ENCODE peak calls at places on chromosomes 11 and 22, in ten cellular contexts. W is right lobe of liver; X is ELR; B is pancreas; L is CD4-positive, alpha-beta T cell; F is fibroblast of mammary gland; N is posterior cingulate gyrus; S is AG04450; P is GM04504; G is HT1080. Y is an unnamed sample.

GRCh38 chr11:120486138-120486537 is 25.4 kb upstream of the GRIK4 start:
- DNase-seq in W (no peak), X (no peak), B (no peak), L (no peak), F (no peak), N (no peak), S (no peak), P (no peak), G (no peak), Y (no peak)

GRCh38 chr22:46895753-46896152 is 133.3 kb downstream of the TBC1D22A start:
- DNase-seq in W (no peak), X (no peak), B (no peak), L (no peak), F (no peak), N (no peak), S (no peak), P (no peak), G (no peak), Y (no peak)

GRCh38 chr11:121416909-121417567 is 35.1 kb upstream of the SORL1 start:
- DNase-seq in W (peak), X (peak), B (peak), L (peak), F (peak), N (peak), S (peak), P (peak), G (peak), Y (peak)

GRCh38 chr22:48270731-48271130 is 1508.3 kb downstream of the TBC1D22A start:
- DNase-seq in W (no peak), X (no peak), B (no peak), L (no peak), F (no peak), N (peak), S (no peak), P (no peak), G (no peak), Y (peak)

GRCh38 chr22:30572840-30573593 is 1.4 kb downstream of the GAL3ST1 start:
- DNase-seq in W (no peak), X (no peak), B (peak), L (no peak), F (no peak), N (peak), S (no peak), P (no peak), G (no peak), Y (peak)

GRCh38 chr11:2320591-2321310 is 18.9 kb downstream of the TSPAN32 start:
- DNase-seq in W (no peak), X (no peak), B (no peak), L (no peak), F (no peak), N (peak), S (no peak), P (no peak), G (no peak), Y (no peak)

GRCh38 chr11:30876228-30876627 is 290.1 kb upstream of the MPPED2 start:
- DNase-seq in W (no peak), X (no peak), B (no peak), L (no peak), F (no peak), N (no peak), S (no peak), P (no peak), G (no peak), Y (no peak)

GRCh38 chr11:17014321-17014773 is at the start of gene PLEKHA7:
- DNase-seq in W (peak), X (no peak), B (no peak), L (no peak), F (no peak), N (no peak), S (no peak), P (no peak), G (no peak), Y (peak)

GRCh38 chr11:102495161-102496042 is 35.1 kb downstream of the MMP7 start:
- DNase-seq in W (peak), X (peak), B (peak), L (peak), F (peak), N (peak), S (peak), P (peak), G (peak), Y (peak)

GRCh38 chr11:69636870-69637600 is 3.9 kb upstream of the CCND1 start:
- DNase-seq in W (no peak), X (no peak), B (no peak), L (no peak), F (no peak), N (no peak), S (no peak), P (no peak), G (no peak), Y (peak)

GRCh38 chr11:61904539-61905048 is 12.8 kb downstream of the RAB3IL1 start:
- DNase-seq in W (peak), X (no peak), B (peak), L (no peak), F (no peak), N (no peak), S (no peak), P (no peak), G (no peak), Y (no peak)

GRCh38 chr11:66643745-66644437 is 5.4 kb downstream of the RBM4 start:
- DNase-seq in W (no peak), X (no peak), B (no peak), L (no peak), F (no peak), N (no peak), S (no peak), P (no peak), G (no peak), Y (no peak)

GRCh38 chr22:22704156-22704946 is 59.9 kb downstream of the GGTLC2 start:
- DNase-seq in W (peak), X (no peak), B (no peak), L (no peak), F (no peak), N (no peak), S (no peak), P (no peak), G (no peak), Y (no peak)

GRCh38 chr22:24043957-24044356 is 32.9 kb downstream of the CABIN1 start:
- DNase-seq in W (peak), X (no peak), B (no peak), L (no peak), F (no peak), N (no peak), S (no peak), P (no peak), G (no peak), Y (no peak)

GRCh38 chr11:35932641-35933571 is 11.0 kb upstream of the LDLRAD3 start:
- DNase-seq in W (no peak), X (peak), B (no peak), L (no peak), F (peak), N (no peak), S (no peak), P (no peak), G (peak), Y (no peak)

GRCh38 chr11:11520231-11521015 is 101.4 kb downstream of the GALNT18 start:
- DNase-seq in W (no peak), X (no peak), B (no peak), L (no peak), F (no peak), N (no peak), S (no peak), P (no peak), G (no peak), Y (no peak)

GRCh38 chr11:68940651-68941323 is 37.1 kb downstream of the IGHMBP2 start:
- DNase-seq in W (no peak), X (no peak), B (no peak), L (no peak), F (no peak), N (peak), S (no peak), P (no peak), G (no peak), Y (no peak)

GRCh38 chr11:64916040-64916847 is 765 bp downstream of the ATG2A start:
- DNase-seq in W (no peak), X (peak), B (no peak), L (peak), F (peak), N (no peak), S (no peak), P (no peak), G (peak), Y (peak)

GRCh38 chr11:65417702-65418430 is 4.7 kb upstream of the NEAT1 start:
- DNase-seq in W (peak), X (no peak), B (peak), L (peak), F (peak), N (peak), S (no peak), P (peak), G (no peak), Y (no peak)

GRCh38 chr11:69205929-69206612 is 50.3 kb downstream of the SMIM38 start:
- DNase-seq in W (peak), X (no peak), B (no peak), L (no peak), F (no peak), N (no peak), S (no peak), P (no peak), G (no peak), Y (no peak)

GRCh38 chr11:94657629-94658028 is 90.5 kb downstream of the PIWIL4 start:
- DNase-seq in W (no peak), X (no peak), B (no peak), L (no peak), F (no peak), N (no peak), S (no peak), P (no peak), G (no peak), Y (no peak)

GRCh38 chr22:32803020-32803758 is 1.7 kb downstream of the TIMP3 start:
- DNase-seq in W (no peak), X (peak), B (no peak), L (no peak), F (peak), N (no peak), S (no peak), P (peak), G (no peak), Y (no peak)

GRCh38 chr11:62399868-62400245 is 19.0 kb upstream of the SCGB1A1 start:
- DNase-seq in W (no peak), X (no peak), B (no peak), L (no peak), F (no peak), N (peak), S (no peak), P (no peak), G (no peak), Y (no peak)

GRCh38 chr11:83583953-83584352 is 297.8 kb upstream of the CCDC90B start:
- DNase-seq in W (no peak), X (peak), B (no peak), L (no peak), F (peak), N (no peak), S (no peak), P (no peak), G (peak), Y (no peak)

GRCh38 chr11:128324051-128324481 is 263.3 kb downstream of the ETS1 start:
- DNase-seq in W (no peak), X (no peak), B (no peak), L (no peak), F (no peak), N (no peak), S (no peak), P (no peak), G (no peak), Y (no peak)

GRCh38 chr11:44456544-44457270 is 108.8 kb upstream of the CD82 start:
- DNase-seq in W (no peak), X (no peak), B (no peak), L (no peak), F (no peak), N (no peak), S (no peak), P (no peak), G (no peak), Y (no peak)

GRCh38 chr22:33841281-33842005 is 78.8 kb downstream of the LARGE1 start:
- DNase-seq in W (no peak), X (no peak), B (no peak), L (no peak), F (no peak), N (no peak), S (no peak), P (peak), G (no peak), Y (no peak)

GRCh38 chr11:2687782-2688191 is 12.0 kb downstream of the KCNQ1OT1 start:
- DNase-seq in W (peak), X (no peak), B (no peak), L (no peak), F (no peak), N (peak), S (no peak), P (no peak), G (no peak), Y (no peak)

GRCh38 chr22:37165940-37166674 is 16.4 kb upstream of the IL2RB start:
- DNase-seq in W (no peak), X (no peak), B (no peak), L (no peak), F (no peak), N (peak), S (no peak), P (no peak), G (no peak), Y (no peak)

GRCh38 chr11:65915821-65916251 is 3.0 kb downstream of the C11orf68 start:
- DNase-seq in W (no peak), X (peak), B (no peak), L (no peak), F (peak), N (peak), S (peak), P (peak), G (peak), Y (peak)

GRCh38 chr11:8739309-8739793 is 56.8 kb downstream of the RPL27A start:
- DNase-seq in W (no peak), X (no peak), B (no peak), L (no peak), F (no peak), N (no peak), S (no peak), P (no peak), G (no peak), Y (no peak)

GRCh38 chr11:80103149-80103859 is 662.5 kb upstream of the TENM4 start:
- DNase-seq in W (no peak), X (peak), B (no peak), L (no peak), F (peak), N (no peak), S (peak), P (peak), G (peak), Y (no peak)

GRCh38 chr11:72736452-72737069 is 15.6 kb downstream of the ARAP1 start:
- DNase-seq in W (no peak), X (peak), B (peak), L (peak), F (peak), N (no peak), S (no peak), P (no peak), G (peak), Y (no peak)

GRCh38 chr11:67483901-67484665 is 1.3 kb downstream of the AIP start:
- DNase-seq in W (no peak), X (no peak), B (no peak), L (peak), F (no peak), N (no peak), S (no peak), P (no peak), G (no peak), Y (peak)

GRCh38 chr22:37641251-37641949 is 1.9 kb downstream of the SH3BP1 start:
- DNase-seq in W (no peak), X (no peak), B (no peak), L (no peak), F (no peak), N (no peak), S (no peak), P (no peak), G (no peak), Y (peak)

GRCh38 chr11:35615911-35616900 is 2.1 kb upstream of the FJX1 start:
- DNase-seq in W (no peak), X (peak), B (peak), L (no peak), F (peak), N (peak), S (no peak), P (no peak), G (peak), Y (no peak)

GRCh38 chr22:19062909-19063308 is 59.3 kb downstream of the DGCR2 start:
- DNase-seq in W (no peak), X (no peak), B (no peak), L (no peak), F (no peak), N (no peak), S (no peak), P (no peak), G (no peak), Y (no peak)

GRCh38 chr22:49751968-49752597 is 75.6 kb downstream of the BRD1 start:
- DNase-seq in W (no peak), X (no peak), B (no peak), L (no peak), F (no peak), N (no peak), S (no peak), P (no peak), G (no peak), Y (no peak)

GRCh38 chr11:47083913-47084312 is 92.8 kb downstream of the ARFGAP2 start:
- DNase-seq in W (no peak), X (peak), B (no peak), L (no peak), F (peak), N (no peak), S (peak), P (peak), G (peak), Y (no peak)